ENCODE peak calls at places on chromosome 11, in eight cellular contexts. X, S, K, E, N, H, U and G are unnamed samples.

GRCh38 chr11:19727246-19727645 is 14.6 kb downstream of the NAV2 start:
- DNase-seq in X (no peak), S (no peak), K (peak), E (peak), N (peak), H (no peak), U (no peak), G (no peak)

GRCh38 chr11:89660234-89660633 is 49.9 kb upstream of the TRIM77 start:
- DNase-seq in X (no peak), S (no peak), K (no peak), E (no peak), N (no peak), H (no peak), U (no peak), G (no peak)

GRCh38 chr11:59918987-59919589 is 19.1 kb upstream of the OOSP1 start:
- DNase-seq in X (no peak), S (peak), K (peak), E (peak), N (no peak), H (peak), U (no peak), G (no peak)

GRCh38 chr11:23732026-23732425 is 764.8 kb upstream of the LUZP2 start:
- DNase-seq in X (no peak), S (no peak), K (no peak), E (peak), N (peak), H (no peak), U (no peak), G (no peak)

GRCh38 chr11:112871909-112872511 is 89.2 kb upstream of the NCAM1 start:
- DNase-seq in X (no peak), S (no peak), K (peak), E (no peak), N (no peak), H (no peak), U (no peak), G (no peak)

GRCh38 chr11:118434553-118435232 is 1.6 kb upstream of the KMT2A start:
- DNase-seq in X (no peak), S (peak), K (no peak), E (no peak), N (no peak), H (no peak), U (no peak), G (no peak)

GRCh38 chr11:120137611-120138521 is at the start of gene TRIM29:
- DNase-seq in X (no peak), S (no peak), K (peak), E (no peak), N (no peak), H (no peak), U (no peak), G (no peak)

GRCh38 chr11:63667993-63668392 is 3.2 kb downstream of the ATL3 start:
- DNase-seq in X (peak), S (no peak), K (no peak), E (peak), N (peak), H (no peak), U (no peak), G (no peak)

GRCh38 chr11:62025429-62026105 is 58.1 kb upstream of the FTH1 start:
- DNase-seq in X (no peak), S (peak), K (no peak), E (peak), N (peak), H (peak), U (peak), G (peak)

GRCh38 chr11:2701898-2702434 is 2.2 kb upstream of the KCNQ1OT1 start:
- DNase-seq in X (no peak), S (no peak), K (no peak), E (no peak), N (no peak), H (no peak), U (no peak), G (no peak)

GRCh38 chr11:334264-335033 is 13.8 kb upstream of the IFITM3 start:
- DNase-seq in X (no peak), S (no peak), K (peak), E (no peak), N (peak), H (no peak), U (no peak), G (no peak)

GRCh38 chr11:44831605-44832394 is 105.0 kb downstream of the TSPAN18 start:
- DNase-seq in X (no peak), S (no peak), K (no peak), E (no peak), N (no peak), H (no peak), U (no peak), G (no peak)

GRCh38 chr11:101188801-101189200 is 59.2 kb upstream of the PGR start:
- DNase-seq in X (no peak), S (no peak), K (no peak), E (no peak), N (no peak), H (no peak), U (no peak), G (no peak)

GRCh38 chr11:19735512-19735911 is 22.9 kb downstream of the NAV2 start:
- DNase-seq in X (no peak), S (no peak), K (peak), E (peak), N (no peak), H (no peak), U (no peak), G (no peak)

GRCh38 chr11:111097191-111097590 is 148.3 kb upstream of the POU2AF2 start:
- DNase-seq in X (no peak), S (no peak), K (no peak), E (no peak), N (no peak), H (no peak), U (no peak), G (no peak)

GRCh38 chr11:95067828-95068244 is 1.1 kb downstream of the SRSF8 start:
- DNase-seq in X (no peak), S (peak), K (no peak), E (no peak), N (no peak), H (no peak), U (no peak), G (no peak)